ENCODE peak calls at places on chromosomes 11 and 22, in seven cellular contexts. K, G, B, S, T, X and R are unnamed samples.

GRCh38 chr11:41878158-41878557 is 418.7 kb upstream of the LRRC4C start:
- DNase-seq in K (no peak), G (no peak), B (no peak), S (no peak), T (no peak), X (peak; percentile 80), R (no peak)

GRCh38 chr11:83192846-83193245 is 666 bp upstream of the ANKRD42 start:
- DNase-seq in K (no peak), G (no peak), B (no peak), S (no peak), T (no peak), X (no peak), R (no peak)

GRCh38 chr11:33633251-33634003 is 67.2 kb downstream of the C11orf91 start:
- DNase-seq in K (peak; percentile 79), G (no peak), B (no peak), S (no peak), T (peak; percentile 58), X (peak; percentile 74), R (no peak)

GRCh38 chr11:109424893-109425292 is 2.9 kb downstream of the C11orf87 start:
- DNase-seq in K (peak; percentile 94), G (no peak), B (peak; percentile 47), S (no peak), T (no peak), X (no peak), R (peak; percentile 5)

GRCh38 chr22:44538071-44538470 is 40.0 kb upstream of the RTL6 start:
- DNase-seq in K (no peak), G (no peak), B (no peak), S (no peak), T (no peak), X (peak; percentile 27), R (no peak)

GRCh38 chr11:10499452-10500262 is 41.3 kb downstream of the RNF141 start:
- DNase-seq in K (no peak), G (no peak), B (no peak), S (no peak), T (no peak), X (no peak), R (no peak)

GRCh38 chr22:32389685-32390084 is 22.4 kb downstream of the RTCB start:
- DNase-seq in K (peak; percentile 70), G (peak; percentile 19), B (no peak), S (no peak), T (peak; percentile 22), X (no peak), R (peak; percentile 30)

GRCh38 chr22:41713004-41713403 is 13.7 kb downstream of the MEI1 start:
- DNase-seq in K (no peak), G (no peak), B (no peak), S (no peak), T (no peak), X (no peak), R (no peak)

GRCh38 chr22:43169310-43170130 is 17.4 kb downstream of the TTLL12 start:
- DNase-seq in K (no peak), G (no peak), B (no peak), S (no peak), T (no peak), X (no peak), R (no peak)

GRCh38 chr11:69055598-69056516 is 7.1 kb downstream of the TPCN2 start:
- DNase-seq in K (no peak), G (no peak), B (peak; percentile 79), S (no peak), T (no peak), X (no peak), R (no peak)

GRCh38 chr11:72633068-72633467 is 41.2 kb downstream of the PDE2A start:
- DNase-seq in K (no peak), G (no peak), B (no peak), S (no peak), T (no peak), X (no peak), R (no peak)

GRCh38 chr11:16800382-16800781 is 61.9 kb downstream of the C11orf58 start:
- DNase-seq in K (no peak), G (no peak), B (no peak), S (no peak), T (no peak), X (no peak), R (no peak)

DNA sequence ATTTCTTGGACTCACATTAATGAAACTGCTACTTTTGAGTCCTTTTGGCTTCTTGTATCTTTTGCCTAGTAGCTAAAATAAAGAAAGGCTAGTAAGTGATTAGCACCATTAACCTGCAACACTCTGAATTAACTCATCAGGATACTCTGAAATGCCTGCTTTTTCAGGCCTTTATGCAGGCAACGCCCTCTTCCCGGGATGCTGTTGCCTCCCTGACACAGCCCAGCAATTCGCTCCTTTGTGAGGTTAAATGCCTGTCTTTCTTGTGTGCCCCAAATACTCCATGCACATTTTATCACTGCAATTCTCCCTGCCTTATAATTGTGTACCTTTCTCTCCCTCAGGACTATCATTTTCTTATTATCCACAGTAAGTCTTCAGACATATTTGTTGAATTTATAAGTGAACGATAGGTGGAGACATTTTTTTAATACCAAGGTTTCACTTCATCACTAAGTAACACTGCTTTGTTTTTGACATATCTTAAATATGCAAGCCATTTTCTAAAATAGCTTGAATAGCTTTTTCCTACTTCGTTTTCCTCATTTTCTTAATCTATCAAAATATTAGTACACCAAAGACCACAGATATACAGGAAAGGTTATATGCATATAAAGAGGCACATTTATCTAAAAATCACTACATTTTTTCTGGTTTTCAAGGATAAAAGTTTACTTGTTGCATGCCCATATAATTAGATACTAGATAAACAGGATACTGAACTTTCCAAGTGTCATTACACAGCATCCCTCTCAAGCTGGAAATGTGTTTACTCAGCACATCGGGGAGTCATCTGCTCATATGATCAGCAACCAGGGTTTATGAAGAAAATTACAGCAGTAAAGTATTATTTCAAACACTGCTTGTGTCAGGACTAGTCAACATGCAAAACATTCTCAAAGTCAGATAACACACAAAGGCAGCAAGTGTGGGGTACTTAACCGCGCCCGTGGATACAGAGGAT is 48.5 kb upstream of the DDI1 start:
- DNase-seq in K (no peak), G (no peak), B (no peak), S (no peak), T (no peak), X (peak; percentile 6), R (no peak)
- TF ChIP-seq CTCF in K (no peak), G (no peak), B (no peak), S (no peak), T (no peak), X (no peak), R (no peak)

GRCh38 chr11:120169981-120170698 is 32.2 kb upstream of the TRIM29 start:
- DNase-seq in K (peak; percentile 49), G (no peak), B (no peak), S (no peak), T (no peak), X (no peak), R (no peak)

GRCh38 chr11:120168108-120168959 is 30.4 kb upstream of the TRIM29 start:
- DNase-seq in K (no peak), G (no peak), B (no peak), S (no peak), T (no peak), X (no peak), R (no peak)

GRCh38 chr11:120170741-120171261 is 32.9 kb upstream of the TRIM29 start:
- DNase-seq in K (no peak), G (no peak), B (no peak), S (no peak), T (no peak), X (no peak), R (no peak)

GRCh38 chr11:120167659-120168058 is 29.7 kb upstream of the TRIM29 start:
- DNase-seq in K (no peak), G (no peak), B (no peak), S (no peak), T (no peak), X (no peak), R (no peak)

DNA sequence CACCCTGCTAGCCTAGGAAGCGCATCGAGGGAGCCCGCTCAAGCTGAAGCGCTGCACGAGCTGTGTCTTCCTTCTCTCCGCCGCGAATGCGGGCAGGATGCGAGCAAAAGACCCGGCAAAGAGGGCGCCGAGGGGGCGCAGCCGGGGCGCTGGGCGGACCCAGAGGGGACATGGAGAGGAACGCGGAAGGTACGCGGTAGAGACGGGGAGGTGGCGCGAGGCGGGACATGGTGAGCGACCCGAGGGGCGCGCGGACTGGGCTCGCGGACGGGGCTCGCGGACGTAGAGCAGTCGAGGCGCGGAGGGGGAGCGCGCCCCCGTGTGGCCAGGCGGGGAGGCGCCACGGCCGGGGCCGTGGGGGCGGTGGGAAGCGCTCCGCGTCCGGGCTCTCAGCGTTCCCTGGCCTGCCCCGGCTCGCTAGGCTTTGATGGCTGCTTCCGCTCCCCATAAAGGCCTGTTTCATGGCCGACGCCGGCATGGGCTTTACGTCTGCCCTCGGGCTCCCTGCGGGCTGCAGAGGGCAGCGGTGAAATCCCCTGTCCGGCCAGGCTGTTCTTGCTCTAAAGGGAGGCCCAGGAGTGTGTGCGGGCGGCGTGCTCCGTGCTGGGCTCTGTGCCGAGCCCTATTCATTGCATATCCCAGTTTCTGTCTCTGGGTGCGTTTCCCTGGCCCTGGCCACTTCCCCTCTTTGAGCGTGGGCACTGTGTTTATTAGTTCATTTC is 31.2 kb upstream of the TRIM29 start:
- DNase-seq in K (peak; percentile 95), G (peak; percentile 78), B (peak; percentile 74), S (peak; percentile 68), T (peak; percentile 68), X (no peak), R (peak; percentile 86)
- TF ChIP-seq CTCF in K (peak; percentile 100), G (peak; percentile 86), B (peak; percentile 90), S (peak; percentile 46), T (no peak), X (peak; percentile 33), R (peak; percentile 100)

DNA sequence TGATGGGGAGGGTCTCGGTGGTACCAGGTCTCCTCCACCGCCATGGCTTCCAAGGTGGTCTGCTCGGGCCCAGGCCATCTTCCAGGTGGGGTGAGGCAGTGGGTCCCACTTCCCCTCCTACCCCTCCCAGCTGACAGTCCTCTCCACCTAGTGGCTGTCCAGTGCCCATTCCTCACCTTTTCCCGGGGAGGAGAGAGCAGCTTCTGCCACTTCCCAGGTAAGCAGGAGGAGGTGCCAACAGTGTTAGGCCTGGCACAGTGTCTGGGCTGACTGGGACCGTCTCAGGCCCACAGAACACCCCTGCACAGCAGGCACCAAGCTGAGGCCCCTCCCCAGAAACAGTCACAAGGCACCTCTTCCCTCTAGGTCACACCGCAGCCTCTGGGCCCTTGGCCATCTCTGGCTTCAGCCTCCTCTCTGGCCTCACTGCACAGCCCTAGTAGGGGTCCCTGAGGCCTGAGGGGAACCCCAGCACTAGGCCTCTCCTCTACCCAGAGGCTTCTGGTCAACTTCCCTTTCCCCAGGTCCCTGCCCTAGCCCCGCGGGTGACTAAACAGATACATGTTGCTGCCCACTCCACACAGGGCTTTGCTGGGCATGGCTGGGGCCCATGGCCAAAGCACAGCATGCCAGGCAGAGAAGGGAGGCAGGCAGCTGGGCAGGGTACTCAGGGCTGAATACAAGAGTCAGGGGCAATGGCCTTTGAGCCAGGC is 2.3 kb upstream of the ANKRD13D start:
- DNase-seq in K (no peak), G (no peak), B (peak; percentile 77), S (no peak), T (no peak), X (no peak), R (no peak)
- TF ChIP-seq CTCF in K (peak; percentile 47), G (no peak), B (no peak), S (no peak), T (no peak), X (no peak), R (no peak)

DNA sequence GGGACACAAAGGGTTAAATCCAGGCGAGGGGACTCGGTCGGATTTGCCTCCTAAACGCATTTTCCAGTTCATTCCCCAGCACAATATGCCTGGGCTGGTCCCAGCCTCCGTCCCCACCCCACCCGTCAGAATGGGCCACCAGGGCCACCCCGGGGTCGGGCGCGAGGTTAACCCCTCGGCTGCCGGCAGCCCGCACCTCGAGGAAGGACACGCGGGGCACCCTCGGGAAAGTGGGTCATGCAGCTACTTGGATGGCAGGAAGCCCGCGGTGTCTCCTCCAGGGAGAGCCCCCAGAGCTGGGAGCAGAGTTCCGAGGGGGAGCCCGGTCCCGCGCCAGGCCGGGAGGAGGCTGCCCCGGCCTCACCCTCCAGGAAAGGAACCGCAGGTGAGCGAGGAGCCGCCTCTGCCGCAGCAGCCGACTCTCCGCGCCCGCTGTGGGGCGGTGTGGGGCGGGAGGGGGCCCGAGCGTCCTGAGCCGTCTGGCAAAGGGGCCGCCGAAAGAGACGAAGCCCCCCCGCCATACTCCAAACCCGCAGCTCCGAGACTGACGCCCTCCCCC is 1.4 kb downstream of the NECTIN1 start:
- DNase-seq in K (peak; percentile 88), G (no peak), B (peak; percentile 61), S (no peak), T (peak; percentile 55), X (no peak), R (peak; percentile 58)
- TF ChIP-seq CTCF in K (peak; percentile 48), G (peak; percentile 37), B (peak; percentile 26), S (no peak), T (no peak), X (no peak), R (peak; percentile 47)